ENCODE peak calls at places on chromosomes 3 and 15, in nine cellular contexts. P, G, M, I, S, L, E, J and K are unnamed samples.

GRCh38 chr3:129695203-129695602 is 88.7 kb upstream of the PLXND1 start:
- DNase-seq in P (no peak), G (peak), M (no peak), I (peak), S (no peak), L (no peak), E (peak), J (peak), K (no peak)

GRCh38 chr15:68210409-68210756 is 5.3 kb upstream of the CALML4 start:
- DNase-seq in P (no peak), G (no peak), M (no peak), I (no peak), S (no peak), L (no peak), E (no peak), J (no peak), K (no peak)

GRCh38 chr15:74520407-74520806 is 20.6 kb upstream of the ARID3B start:
- DNase-seq in P (no peak), G (no peak), M (no peak), I (no peak), S (no peak), L (no peak), E (no peak), J (no peak), K (no peak)

GRCh38 chr3:13492048-13492447 is 11.9 kb downstream of the HDAC11 start:
- DNase-seq in P (peak), G (no peak), M (no peak), I (no peak), S (no peak), L (no peak), E (no peak), J (no peak), K (no peak)

GRCh38 chr3:27368831-27369607 is at the start of gene NEK10:
- DNase-seq in P (peak), G (peak), M (peak), I (peak), S (peak), L (peak), E (peak), J (peak), K (peak)

GRCh38 chr3:55554621-55555020 is 67.5 kb upstream of the WNT5A start:
- DNase-seq in P (peak), G (no peak), M (no peak), I (no peak), S (no peak), L (no peak), E (no peak), J (no peak), K (no peak)

GRCh38 chr3:184954251-184954650 is 142.3 kb downstream of the VPS8 start:
- DNase-seq in P (no peak), G (no peak), M (no peak), I (no peak), S (no peak), L (no peak), E (no peak), J (no peak), K (no peak)

GRCh38 chr3:10228248-10228950 is 19.9 kb upstream of the TATDN2 start:
- DNase-seq in P (no peak), G (no peak), M (no peak), I (no peak), S (no peak), L (no peak), E (no peak), J (no peak), K (no peak)

GRCh38 chr3:171776411-171776810 is 33.9 kb downstream of the PLD1 start:
- DNase-seq in P (no peak), G (no peak), M (no peak), I (no peak), S (peak), L (no peak), E (no peak), J (no peak), K (no peak)

GRCh38 chr3:156253150-156253549 is 132.8 kb downstream of the KCNAB1 start:
- DNase-seq in P (no peak), G (no peak), M (no peak), I (no peak), S (no peak), L (no peak), E (no peak), J (no peak), K (no peak)

GRCh38 chr3:156246939-156247725 is 126.8 kb downstream of the KCNAB1 start:
- DNase-seq in P (no peak), G (peak), M (peak), I (no peak), S (peak), L (no peak), E (no peak), J (peak), K (no peak)

GRCh38 chr3:156250550-156250949 is 130.2 kb downstream of the KCNAB1 start:
- DNase-seq in P (no peak), G (no peak), M (no peak), I (no peak), S (peak), L (no peak), E (no peak), J (no peak), K (no peak)

GRCh38 chr3:156252656-156253055 is 132.3 kb downstream of the KCNAB1 start:
- DNase-seq in P (no peak), G (peak), M (no peak), I (no peak), S (peak), L (no peak), E (no peak), J (no peak), K (no peak)

DNA sequence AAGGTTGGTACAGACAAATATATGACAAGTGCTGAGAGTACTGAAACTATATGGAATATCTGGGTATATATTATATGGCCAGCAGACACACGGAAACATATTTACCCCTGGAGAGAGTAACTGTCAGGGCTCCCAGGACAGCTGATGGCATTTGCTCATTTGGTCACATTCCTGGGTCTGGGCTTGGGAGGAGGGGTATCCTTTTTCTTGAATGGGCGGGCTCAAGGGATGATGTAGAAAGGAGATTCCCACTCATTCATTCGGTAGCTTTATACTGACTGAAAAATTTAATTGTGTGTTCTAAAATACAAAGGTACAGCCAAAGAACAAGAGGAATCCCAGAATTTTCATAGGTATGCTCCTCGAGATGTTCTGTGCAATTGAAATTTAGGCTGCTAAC is 131.0 kb downstream of the KCNAB1 start:
- DNase-seq in P (no peak), G (no peak), M (no peak), I (no peak), S (no peak), L (no peak), E (no peak), J (no peak), K (no peak)
- H3K4me3 ChIP-seq in P (no peak), G (no peak), M (no peak), I (no peak), S (no peak), L (no peak), E (no peak), J (no peak), K (no peak)

DNA sequence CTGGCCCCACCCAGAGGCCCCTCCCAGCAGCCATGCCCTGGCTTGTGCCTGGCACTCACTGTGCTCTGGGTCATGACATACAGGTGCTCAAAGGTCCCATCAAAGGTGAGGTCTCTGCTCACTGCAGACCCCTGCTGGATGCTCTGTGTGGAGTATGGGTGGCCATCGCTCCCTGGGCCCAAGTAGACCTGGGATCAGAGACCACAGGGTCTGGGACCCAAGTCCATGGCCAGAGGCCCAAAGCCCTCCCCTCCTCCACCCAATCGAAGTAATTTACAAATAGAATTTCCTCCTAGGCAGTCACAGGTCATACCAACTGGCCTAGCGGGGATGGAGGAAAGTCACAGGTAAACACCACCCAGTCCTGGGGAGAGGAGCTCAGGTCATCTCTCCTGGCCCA is 7.6 kb downstream of the PLXNB1 start:
- DNase-seq in P (peak), G (no peak), M (no peak), I (no peak), S (no peak), L (no peak), E (no peak), J (no peak), K (no peak)
- TF ChIP-seq CTCF in P (peak), G (no peak), M (no peak), I (no peak), S (no peak), L (peak), E (no peak), J (no peak), K (peak)

GRCh38 chr15:53843869-53844569 is 84.6 kb upstream of the WDR72 start:
- DNase-seq in P (no peak), G (no peak), M (no peak), I (no peak), S (no peak), L (no peak), E (no peak), J (no peak), K (no peak)

GRCh38 chr15:53847745-53848144 is 88.3 kb upstream of the WDR72 start:
- DNase-seq in P (no peak), G (no peak), M (no peak), I (no peak), S (no peak), L (no peak), E (no peak), J (no peak), K (no peak)

GRCh38 chr15:53840681-53841080 is 81.2 kb upstream of the WDR72 start:
- DNase-seq in P (no peak), G (no peak), M (no peak), I (no peak), S (no peak), L (no peak), E (no peak), J (no peak), K (no peak)

GRCh38 chr15:53843166-53843565 is 83.7 kb upstream of the WDR72 start:
- DNase-seq in P (no peak), G (no peak), M (peak), I (no peak), S (no peak), L (no peak), E (no peak), J (no peak), K (no peak)

DNA sequence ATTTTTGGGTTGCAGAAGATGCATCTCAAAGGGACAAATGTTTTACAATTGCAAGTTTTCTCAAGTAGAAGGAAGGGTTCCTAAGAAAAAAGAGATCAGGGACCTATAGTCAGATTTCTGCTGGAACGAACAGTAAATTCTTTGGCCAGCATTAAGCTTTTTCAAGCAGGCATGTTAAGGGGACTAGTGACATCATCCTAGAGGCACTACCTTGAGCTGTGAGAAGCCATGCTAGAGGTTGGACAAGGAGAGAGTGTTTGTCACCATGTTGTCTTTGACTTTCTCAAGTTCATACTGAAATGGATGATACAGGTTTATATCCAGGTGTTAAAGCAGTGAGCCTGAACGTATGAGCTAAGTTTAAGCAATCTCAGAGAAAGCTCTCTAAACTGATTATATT is 85.2 kb upstream of the WDR72 start:
- DNase-seq in P (no peak), G (no peak), M (no peak), I (no peak), S (no peak), L (no peak), E (no peak), J (no peak), K (no peak)
- H3K4me3 ChIP-seq in P (no peak), G (no peak), M (no peak), I (no peak), S (no peak), L (no peak), E (no peak), J (no peak), K (no peak)

GRCh38 chr15:38622317-38622716 is 57.7 kb upstream of the RASGRP1 start:
- DNase-seq in P (no peak), G (no peak), M (no peak), I (no peak), S (no peak), L (no peak), E (no peak), J (no peak), K (no peak)

GRCh38 chr15:38624248-38625214 is 59.9 kb upstream of the RASGRP1 start:
- DNase-seq in P (no peak), G (no peak), M (peak), I (no peak), S (no peak), L (no peak), E (no peak), J (peak), K (no peak)

GRCh38 chr15:38623744-38624143 is 59.1 kb upstream of the RASGRP1 start:
- DNase-seq in P (no peak), G (no peak), M (no peak), I (no peak), S (peak), L (peak), E (no peak), J (peak), K (no peak)

GRCh38 chr15:38620851-38621594 is 56.4 kb upstream of the RASGRP1 start:
- DNase-seq in P (no peak), G (no peak), M (no peak), I (no peak), S (no peak), L (no peak), E (no peak), J (no peak), K (no peak)

DNA sequence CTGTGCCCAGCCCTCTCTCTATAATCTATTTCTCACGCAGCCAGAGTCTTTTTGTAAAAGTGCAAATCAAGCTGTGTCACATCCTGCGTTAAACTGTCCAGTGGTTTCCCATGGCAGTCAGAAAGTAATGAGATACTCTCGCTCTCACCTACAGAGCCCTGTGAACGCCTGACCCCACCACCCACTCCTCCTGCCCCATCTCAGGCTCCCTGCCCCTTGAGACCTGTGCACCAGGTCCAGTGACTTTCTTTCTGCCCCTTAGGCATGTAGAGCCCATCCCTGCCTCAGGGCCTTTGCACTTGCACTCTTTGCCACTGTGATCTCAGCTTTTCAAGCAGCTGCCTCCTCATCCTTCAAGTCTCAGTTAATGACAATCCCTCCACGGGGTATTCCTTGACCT is 58.3 kb upstream of the RASGRP1 start:
- DNase-seq in P (no peak), G (no peak), M (no peak), I (no peak), S (no peak), L (no peak), E (no peak), J (no peak), K (no peak)
- TF ChIP-seq CTCF in P (no peak), G (no peak), M (no peak), I (no peak), S (no peak), L (no peak), E (no peak), J (no peak), K (no peak)

GRCh38 chr3:8501388-8502131 is at the start of gene LMCD1:
- DNase-seq in P (peak), G (peak), M (peak), I (peak), S (peak), L (peak), E (peak), J (peak), K (peak)

GRCh38 chr3:8497582-8497981 is 4.0 kb upstream of the LMCD1 start:
- DNase-seq in P (no peak), G (peak), M (peak), I (no peak), S (no peak), L (no peak), E (no peak), J (no peak), K (no peak)

GRCh38 chr3:8500208-8500961 is 1.2 kb upstream of the LMCD1 start:
- DNase-seq in P (peak), G (peak), M (no peak), I (no peak), S (no peak), L (no peak), E (no peak), J (peak), K (no peak)

GRCh38 chr3:8500966-8501365 is 657 bp upstream of the LMCD1 start:
- DNase-seq in P (no peak), G (no peak), M (no peak), I (no peak), S (no peak), L (peak), E (no peak), J (no peak), K (no peak)

GRCh38 chr3:8499181-8499611 is 2.4 kb upstream of the LMCD1 start:
- DNase-seq in P (peak), G (no peak), M (peak), I (no peak), S (peak), L (no peak), E (no peak), J (no peak), K (no peak)
- H3K4me3 ChIP-seq in P (no peak), G (no peak), M (no peak), I (no peak), S (no peak), L (no peak), E (no peak), J (no peak), K (no peak)

GRCh38 chr15:66705277-66705927 is 3.4 kb downstream of the SMAD6 start:
- DNase-seq in P (no peak), G (no peak), M (no peak), I (no peak), S (no peak), L (no peak), E (no peak), J (no peak), K (no peak)

GRCh38 chr15:66706225-66706732 is 4.2 kb downstream of the SMAD6 start:
- DNase-seq in P (peak), G (peak), M (no peak), I (no peak), S (peak), L (no peak), E (peak), J (no peak), K (no peak)

GRCh38 chr15:66706840-66707239 is 4.8 kb downstream of the SMAD6 start:
- DNase-seq in P (no peak), G (no peak), M (no peak), I (no peak), S (no peak), L (no peak), E (no peak), J (no peak), K (no peak)

GRCh38 chr15:66708389-66708788 is 6.4 kb downstream of the SMAD6 start:
- DNase-seq in P (no peak), G (no peak), M (no peak), I (no peak), S (no peak), L (no peak), E (no peak), J (no peak), K (no peak)

GRCh38 chr15:66707310-66708160 is 5.5 kb downstream of the SMAD6 start:
- DNase-seq in P (peak), G (peak), M (no peak), I (peak), S (peak), L (no peak), E (peak), J (peak), K (no peak)
- TF ChIP-seq CTCF in P (peak), G (peak), M (peak), I (peak), S (no peak), L (no peak), E (peak), J (peak), K (peak)

GRCh38 chr15:96352594-96353377 is 22.3 kb downstream of the NR2F2 start:
- DNase-seq in P (no peak), G (peak), M (no peak), I (no peak), S (no peak), L (no peak), E (peak), J (no peak), K (no peak)

GRCh38 chr15:96350321-96350720 is 19.8 kb downstream of the NR2F2 start:
- DNase-seq in P (no peak), G (no peak), M (no peak), I (no peak), S (no peak), L (no peak), E (no peak), J (no peak), K (no peak)

GRCh38 chr15:96350884-96351639 is 20.6 kb downstream of the NR2F2 start:
- DNase-seq in P (no peak), G (no peak), M (no peak), I (no peak), S (no peak), L (no peak), E (no peak), J (no peak), K (no peak)

GRCh38 chr15:96353378-96353930 is 23.0 kb downstream of the NR2F2 start:
- DNase-seq in P (no peak), G (no peak), M (no peak), I (no peak), S (no peak), L (no peak), E (no peak), J (no peak), K (no peak)

DNA sequence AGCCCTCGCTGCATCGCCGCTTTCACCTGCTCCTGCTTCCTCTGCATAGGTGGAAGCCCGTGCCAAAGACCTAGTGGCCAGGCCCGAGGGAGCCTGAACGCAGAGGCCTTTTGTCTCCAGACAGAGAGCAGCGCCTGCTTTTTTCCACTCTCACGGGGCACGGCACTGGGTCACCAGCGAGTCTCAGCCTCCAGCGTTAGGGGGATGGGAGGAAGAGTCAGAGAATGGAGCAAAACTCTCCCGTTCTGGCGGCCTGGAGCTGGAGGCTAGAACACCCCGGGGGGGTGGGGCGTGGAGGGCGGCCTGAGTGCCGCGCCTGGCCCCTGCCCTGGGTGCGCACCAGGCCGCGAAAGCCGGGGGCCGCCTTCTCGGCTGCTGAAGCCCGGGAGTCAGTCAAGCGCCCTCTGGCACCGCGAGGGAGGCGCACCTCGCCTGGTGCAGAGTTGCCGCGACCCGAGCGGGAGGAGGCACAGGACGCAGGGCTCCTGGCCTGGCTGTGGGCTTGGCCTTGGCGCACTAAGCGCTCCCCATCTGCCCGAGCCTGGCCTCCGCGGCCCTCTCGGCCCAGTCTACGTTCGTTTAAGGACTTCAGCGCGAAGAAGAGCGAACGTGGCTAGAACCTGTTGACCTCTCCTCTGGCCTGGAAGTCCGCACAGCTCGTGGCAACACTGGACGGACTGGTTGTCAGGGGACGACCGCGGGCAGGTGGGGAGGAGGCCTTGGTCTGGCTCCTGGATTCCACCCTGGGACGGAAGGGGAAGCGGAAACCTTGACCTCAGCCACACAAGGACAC is 21.5 kb downstream of the NR2F2 start:
- DNase-seq in P (peak), G (no peak), M (no peak), I (peak), S (peak), L (no peak), E (no peak), J (no peak), K (no peak)
- H3K4me3 ChIP-seq in P (peak), G (no peak), M (no peak), I (peak), S (peak), L (no peak), E (no peak), J (no peak), K (no peak)

DNA sequence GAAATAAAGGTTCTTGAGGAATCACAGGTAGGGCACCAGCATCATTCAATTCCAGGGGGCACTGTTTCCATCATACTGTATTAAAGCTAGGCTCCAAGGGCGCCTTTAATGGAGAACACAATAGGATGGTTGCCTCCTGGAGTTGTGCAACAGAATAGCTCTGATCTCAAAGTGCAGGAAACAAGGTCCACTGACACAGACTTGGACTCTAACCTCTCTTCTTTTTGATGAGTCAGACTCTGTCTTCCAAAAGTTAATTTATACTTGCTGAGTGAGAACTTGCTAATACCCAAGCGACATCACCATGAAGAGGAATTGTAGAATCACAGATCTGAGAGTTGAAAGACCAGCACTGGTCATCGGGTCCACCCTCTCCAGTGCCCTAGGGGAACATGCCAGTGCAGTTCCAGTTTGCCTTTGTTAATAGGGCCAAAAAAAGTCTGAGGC is 94.4 kb upstream of the PHLDB2 start:
- DNase-seq in P (no peak), G (peak), M (peak), I (no peak), S (no peak), L (no peak), E (peak), J (peak), K (peak)
- TF ChIP-seq CTCF in P (peak), G (peak), M (peak), I (no peak), S (no peak), L (no peak), E (peak), J (peak), K (no peak)